ENCODE peak calls at places on chromosomes 6 and 20, in four cellular contexts. X, G, F and K are unnamed samples.

GRCh38 chr6:99189823-99190721 is 159.4 kb downstream of the FAXC start:
- DNase-seq in G (no peak), X (no peak), F (no peak), K (no peak)

GRCh38 chr6:134175532-134176282 is 123.3 kb upstream of the SLC2A12 start:
- DNase-seq in G (peak; percentile 90), F (peak; percentile 84), X (no peak), K (peak; percentile 91)

GRCh38 chr6:168088161-168089106 is 9.4 kb upstream of the FRMD1 start:
- DNase-seq in X (peak; percentile 80), F (no peak), G (no peak), K (no peak)

GRCh38 chr6:118551673-118552063 is 3.6 kb downstream of the PLN start:
- DNase-seq in F (no peak), G (no peak), X (no peak), K (no peak)

GRCh38 chr6:5132741-5133140 is 47.6 kb downstream of the PPP1R3G start:
- DNase-seq in F (peak; percentile 25), X (peak; percentile 40), G (peak; percentile 79), K (peak; percentile 88)

GRCh38 chr20:33947709-33948295 is 45.9 kb upstream of the RALY start:
- DNase-seq in X (peak; percentile 93), F (no peak), G (no peak), K (no peak)

GRCh38 chr20:2752631-2753455 is 47.6 kb downstream of the CPXM1 start:
- DNase-seq in F (no peak), X (peak; percentile 70), G (no peak), K (no peak)

GRCh38 chr6:5992551-5993225 is 14.0 kb downstream of the NRN1 start:
- DNase-seq in F (no peak), X (no peak), G (no peak), K (no peak)

GRCh38 chr20:10448270-10449156 is 13.4 kb downstream of the SLX4IP start:
- DNase-seq in X (no peak), G (no peak), F (no peak), K (no peak)

GRCh38 chr20:15613530-15613929 is 959.7 kb downstream of the KIF16B start:
- DNase-seq in G (no peak), F (peak; percentile 30), X (no peak), K (no peak)

DNA sequence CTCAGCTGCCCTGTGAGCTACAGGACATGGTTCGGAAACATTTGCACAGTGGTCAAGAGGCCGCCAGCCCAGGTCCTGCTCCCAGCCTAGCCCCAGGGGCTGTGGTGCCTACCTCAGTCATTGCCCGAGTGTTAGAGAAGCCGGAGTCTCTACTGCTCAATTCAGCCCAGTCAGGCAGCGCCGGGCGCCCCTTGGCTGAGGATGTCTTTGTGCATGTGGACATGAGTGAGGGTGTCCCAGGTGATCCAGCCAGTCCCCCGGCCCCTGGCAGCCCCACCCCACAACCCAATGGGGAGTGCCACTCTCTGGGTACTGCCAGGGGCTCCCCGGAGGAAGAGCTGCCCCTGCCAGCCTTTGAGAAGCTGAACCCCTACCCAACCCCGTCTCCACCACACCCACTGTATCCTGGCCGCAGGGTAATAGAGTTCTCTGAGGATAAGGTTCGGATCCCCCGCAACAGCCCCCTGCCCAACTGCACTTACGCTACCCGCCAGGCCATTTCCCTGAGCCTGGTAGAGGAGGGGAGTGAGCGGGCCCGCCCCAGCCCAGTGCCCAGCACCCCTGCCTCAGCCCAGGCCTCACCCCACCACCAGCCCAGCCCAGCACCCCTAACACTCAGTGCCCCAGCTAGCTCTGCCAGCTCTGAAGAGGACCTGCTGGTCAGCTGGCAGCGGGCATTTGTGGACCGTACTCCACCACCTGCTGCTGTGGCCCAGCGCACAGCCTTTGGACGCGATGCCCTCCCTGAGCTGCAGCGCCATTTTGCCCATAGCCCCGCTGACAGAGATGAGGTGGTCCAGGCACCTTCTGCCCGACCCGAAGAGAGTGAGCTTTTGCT is 5.2 kb downstream of the LRRC73 start:
- DNase-seq in G (no peak), X (no peak), F (no peak), K (no peak)
- H3K36me3 ChIP-seq in G (no peaks in the 10 kb centered on the region), X (peaks cover 59% of the 10 kb centered on the region), F (peaks cover 9% of the 10 kb centered on the region), K (peaks cover 50% of the 10 kb centered on the region)

GRCh38 chr6:142857609-142858195 is 87.3 kb downstream of the HIVEP2 start:
- DNase-seq in G (no peak), X (no peak), F (no peak), K (no peak)

GRCh38 chr6:142856857-142857608 is 87.9 kb downstream of the HIVEP2 start:
- DNase-seq in F (no peak), G (no peak), X (no peak), K (no peak)

GRCh38 chr6:142856607-142856856 is 88.4 kb downstream of the HIVEP2 start:
- DNase-seq in X (no peak), F (no peak), G (no peak), K (no peak)

GRCh38 chr6:142854589-142855488 is 90.1 kb downstream of the HIVEP2 start:
- DNase-seq in F (no peak), X (no peak), G (no peak), K (no peak)

GRCh38 chr6:142855877-142856606 is 88.9 kb downstream of the HIVEP2 start:
- DNase-seq in G (no peak), F (no peak), X (no peak), K (no peak)
- H3K4me1 ChIP-seq in G (no peaks in the 10 kb centered on the region), F (peaks cover 15% of the 10 kb centered on the region), X (no peaks in the 10 kb centered on the region), K (no peaks in the 10 kb centered on the region)

GRCh38 chr6:30654798-30655742 is 8.1 kb downstream of the C6orf136 start:
- DNase-seq in X (no peak), F (no peak), G (no peak), K (no peak)
- H3K36me3 ChIP-seq in X (peaks cover 87% of the 10 kb centered on the region), F (peaks cover 6% of the 10 kb centered on the region), G (peaks cover 2% of the 10 kb centered on the region), K (peaks cover 91% of the 10 kb centered on the region)

GRCh38 chr20:4681441-4681840 is 40.3 kb upstream of the PRND start:
- DNase-seq in X (no peak), F (no peak), G (no peak), K (no peak)
- H3K4me1 ChIP-seq in X (no peaks in the 10 kb centered on the region), F (no peaks in the 10 kb centered on the region), G (no peaks in the 10 kb centered on the region), K (no peaks in the 10 kb centered on the region)

DNA sequence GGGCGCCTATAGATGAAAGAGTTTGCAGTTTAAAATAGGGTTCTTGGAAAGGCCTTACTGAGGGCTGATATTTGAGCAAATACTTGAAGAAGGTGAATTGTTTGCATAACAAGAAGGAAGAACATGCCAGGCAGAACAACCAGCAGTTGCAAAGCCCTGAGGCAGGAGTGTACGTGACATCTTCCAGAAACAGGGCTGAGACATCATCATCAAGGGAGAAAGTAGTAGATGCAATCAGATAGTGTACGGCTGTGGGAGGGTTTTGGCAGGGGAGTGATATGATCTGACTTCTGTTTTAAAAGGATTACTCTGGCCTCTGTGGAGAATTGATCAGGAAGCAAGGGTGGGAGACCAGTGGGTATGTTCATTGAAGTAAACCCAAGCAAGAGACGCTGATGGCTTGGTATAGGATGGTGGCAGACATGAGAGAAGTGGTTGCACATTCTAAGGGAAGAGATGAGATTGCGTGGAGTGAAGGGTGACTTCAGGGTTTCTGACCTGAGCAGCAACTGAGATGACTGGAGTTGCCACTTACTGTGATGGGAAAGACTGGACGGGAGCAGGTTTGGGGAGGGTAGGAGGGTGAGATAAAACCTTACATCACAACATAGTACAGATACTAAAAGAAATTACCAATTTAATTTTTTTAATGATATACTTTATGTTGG is 28.8 kb downstream of the RIOK1 start:
- DNase-seq in F (no peak), X (no peak), G (no peak), K (no peak)
- H3K36me3 ChIP-seq in F (no peaks in the 10 kb centered on the region), X (peaks cover 56% of the 10 kb centered on the region), G (peaks cover 9% of the 10 kb centered on the region), K (peaks cover 46% of the 10 kb centered on the region)

DNA sequence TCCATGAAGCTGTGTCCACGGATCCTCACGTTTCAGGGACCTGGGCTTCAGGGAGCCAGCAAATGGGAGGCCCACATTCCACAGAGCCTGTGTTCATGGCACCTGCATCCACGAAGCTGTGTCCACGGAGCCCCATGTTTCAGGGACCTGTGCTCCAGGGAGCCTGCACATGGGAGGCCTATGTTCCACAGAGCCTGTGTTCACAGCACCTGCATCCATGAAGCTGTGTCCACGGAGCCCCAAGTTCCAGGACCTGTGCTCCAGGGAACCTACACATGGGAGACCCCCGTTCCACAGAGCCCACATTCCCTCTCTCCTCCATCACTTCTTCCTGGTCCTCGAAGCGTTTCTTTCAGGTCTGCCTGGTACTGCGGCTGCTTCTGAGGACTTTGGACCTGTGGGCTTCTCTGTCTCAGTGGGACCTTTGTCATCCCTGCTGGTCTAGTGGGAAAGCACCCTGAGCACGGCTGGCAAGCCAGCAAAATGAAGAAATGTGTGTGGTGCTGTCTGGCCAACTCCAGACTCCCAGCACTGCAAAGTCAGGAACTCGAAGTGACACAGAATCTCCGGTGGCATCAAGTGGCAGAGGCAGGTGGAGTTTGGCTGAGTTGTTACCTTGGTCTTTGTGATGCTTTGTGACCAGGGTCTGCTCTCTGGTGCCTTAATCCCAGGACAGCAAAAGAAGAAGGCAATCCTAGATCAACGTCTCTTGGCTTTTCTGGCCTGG is 245.9 kb downstream of the DLL1 start:
- DNase-seq in F (no peak), X (no peak), G (peak; percentile 30), K (no peak)
- H3K4me1 ChIP-seq in F (no peaks in the 10 kb centered on the region), X (peaks cover 6% of the 10 kb centered on the region), G (no peaks in the 10 kb centered on the region), K (no peaks in the 10 kb centered on the region)

DNA sequence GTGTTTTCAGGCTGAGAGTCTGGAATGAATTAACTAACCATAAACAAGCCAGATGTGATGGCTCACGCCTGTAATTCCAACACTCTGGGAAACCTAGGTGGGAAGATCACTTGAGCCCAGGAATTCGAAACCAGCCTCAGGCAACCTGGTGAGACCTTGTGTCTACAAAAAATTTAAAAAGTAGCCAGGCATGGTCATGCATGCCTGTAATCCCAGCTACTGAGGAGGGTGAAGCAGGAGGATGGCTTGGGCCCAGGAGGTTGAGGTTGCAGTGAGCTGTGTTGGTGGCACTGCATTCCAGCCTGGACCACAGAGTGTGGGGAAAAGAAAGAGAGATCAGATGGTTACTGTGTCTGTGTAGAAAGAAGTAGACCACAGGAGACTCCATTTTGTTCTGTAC is 37.9 kb downstream of the DEK start:
- DNase-seq in F (no peak), G (no peak), X (no peak), K (no peak)
- H3K36me3 ChIP-seq in F (no peaks in the 10 kb centered on the region), G (peaks cover 5% of the 10 kb centered on the region), X (peaks cover 56% of the 10 kb centered on the region), K (peaks cover 61% of the 10 kb centered on the region)

DNA sequence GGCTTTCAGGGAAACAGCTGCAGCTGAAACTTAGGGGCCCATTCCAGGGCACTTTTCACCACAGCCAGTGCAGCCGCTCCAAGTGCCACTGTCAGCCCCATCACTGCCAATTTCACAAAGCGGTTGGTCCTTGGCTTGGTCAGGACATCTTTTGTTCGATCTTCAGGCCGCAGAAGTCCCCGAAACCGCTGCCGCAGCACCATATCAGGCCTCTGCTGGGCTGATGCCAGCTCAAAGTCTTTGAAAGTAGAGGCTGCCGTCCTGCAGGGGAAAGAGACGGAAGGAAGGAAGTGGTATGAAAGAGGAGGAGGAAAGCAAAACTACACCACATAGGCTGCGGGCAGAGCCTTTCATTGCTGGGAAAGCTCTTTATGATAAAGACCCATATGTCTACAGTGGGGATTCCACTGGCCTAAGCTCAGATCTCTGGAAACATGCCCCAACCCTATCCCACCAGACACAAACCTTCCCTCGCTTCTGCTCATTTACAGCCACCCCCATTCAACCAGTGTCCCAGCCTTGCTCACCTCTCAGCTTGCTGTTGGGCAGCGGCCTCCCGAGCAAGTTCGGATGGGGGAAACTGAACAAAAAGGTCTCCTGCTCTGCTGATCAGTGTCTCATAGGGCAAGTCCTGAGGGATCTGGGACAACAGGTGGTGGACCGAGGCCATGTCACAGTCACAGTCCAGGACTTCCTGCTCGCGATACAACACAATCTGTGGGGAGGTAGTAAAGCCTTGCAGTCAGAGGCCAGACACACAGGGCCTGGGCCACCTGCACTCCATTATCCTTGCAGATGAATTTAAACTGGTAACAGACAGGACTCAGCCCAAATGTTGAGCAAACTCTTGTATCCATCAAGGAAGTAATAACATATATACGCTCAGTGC is 23.5 kb downstream of the TBC1D20 start:
- DNase-seq in X (no peak), G (peak; percentile 55), F (no peak), K (no peak)
- H3K4me1 ChIP-seq in X (peaks cover 6% of the 10 kb centered on the region), G (no peaks in the 10 kb centered on the region), F (no peaks in the 10 kb centered on the region), K (no peaks in the 10 kb centered on the region)